ENCODE peak calls at places on chromosomes 16 and 17, in four cellular contexts. B, D, Z and F are unnamed samples.

GRCh38 chr16:89112377-89113151 is 18.9 kb downstream of the ACSF3 start:
- DNase-seq in B (no peak), Z (no peak), D (no peak), F (no peak)

GRCh38 chr16:4691666-4692412 is 1.5 kb upstream of the NUDT16L1 start:
- DNase-seq in D (no peak), Z (no peak), B (no peak), F (no peak)

GRCh38 chr17:596287-596686 is 118.4 kb downstream of the VPS53 start:
- DNase-seq in D (no peak), B (no peak), Z (peak), F (no peak)

GRCh38 chr17:47698749-47699535 is 5.0 kb downstream of the TBKBP1 start:
- DNase-seq in Z (no peak), D (peak), B (no peak), F (no peak)

GRCh38 chr16:66478733-66479511 is 51.8 kb downstream of the BEAN1 start:
- DNase-seq in Z (peak), B (peak), D (peak), F (peak)

GRCh38 chr17:67779098-67779672 is 46.1 kb upstream of the BPTF start:
- DNase-seq in Z (peak), D (peak), B (peak), F (peak)

GRCh38 chr17:32565401-32565800 is 78.6 kb downstream of the CDK5R1 start:
- DNase-seq in Z (no peak), D (no peak), B (no peak), F (no peak)

GRCh38 chr17:65173284-65173793 is 36.2 kb downstream of the RGS9 start:
- DNase-seq in Z (no peak), B (no peak), D (peak), F (peak)

GRCh38 chr16:28260193-28260592 is 32.1 kb upstream of the SBK1 start:
- DNase-seq in D (peak), Z (no peak), B (no peak), F (no peak)

GRCh38 chr16:65746941-65747340 is 619.5 kb upstream of the CDH5 start:
- DNase-seq in Z (no peak), B (no peak), D (no peak), F (no peak)

GRCh38 chr16:78490847-78491246 is 391.4 kb downstream of the WWOX start:
- DNase-seq in Z (no peak), D (no peak), B (no peak), F (no peak)

GRCh38 chr17:1110844-1111598 is 68.8 kb downstream of the ABR start:
- DNase-seq in Z (peak), B (no peak), D (peak), F (peak)

GRCh38 chr16:66925322-66925840 is at the start of gene RRAD:
- DNase-seq in B (no peak), D (peak), Z (no peak), F (peak)

GRCh38 chr17:29954405-29954804 is 13.0 kb downstream of the EFCAB5 start:
- DNase-seq in B (no peak), D (no peak), Z (no peak), F (no peak)

GRCh38 chr17:76791053-76791980 is 53.4 kb downstream of the MFSD11 start:
- DNase-seq in D (no peak), Z (no peak), B (no peak), F (peak)

GRCh38 chr17:67879662-67880061 is 54.4 kb downstream of the BPTF start:
- DNase-seq in Z (no peak), B (no peak), D (no peak), F (no peak)

GRCh38 chr16:84271866-84272265 is 22.8 kb upstream of the WFDC1 start:
- DNase-seq in B (no peak), D (no peak), Z (no peak), F (no peak)

GRCh38 chr17:33137411-33137810 is 145.8 kb downstream of the SPACA3 start:
- DNase-seq in Z (no peak), B (no peak), D (no peak), F (no peak)

GRCh38 chr17:19800571-19800970 is 52.5 kb upstream of the ALDH3A1 start:
- DNase-seq in D (no peak), B (no peak), Z (no peak), F (no peak)

GRCh38 chr16:25106567-25107465 is 4.7 kb upstream of the LCMT1 start:
- DNase-seq in Z (peak), B (peak), D (peak), F (peak)

GRCh38 chr16:71916397-71916920 is 21.1 kb downstream of the IST1 start:
- DNase-seq in Z (no peak), B (no peak), D (no peak), F (peak)

GRCh38 chr16:83995756-83996155 is 27.7 kb downstream of the NECAB2 start:
- DNase-seq in Z (peak), D (peak), B (no peak), F (no peak)

GRCh38 chr17:40329981-40330794 is 21.2 kb downstream of the RARA start:
- DNase-seq in B (peak), Z (no peak), D (peak), F (no peak)

GRCh38 chr17:78130439-78131101 is at the start of gene TMC8:
- DNase-seq in D (no peak), B (no peak), Z (no peak), F (no peak)

GRCh38 chr16:49441366-49441780 is 67.8 kb downstream of the C16orf78 start:
- DNase-seq in Z (no peak), B (no peak), D (peak), F (no peak)

GRCh38 chr17:82297804-82298537 is 19.4 kb downstream of the CD7 start:
- DNase-seq in Z (no peak), B (peak), D (peak), F (peak)

GRCh38 chr16:35910409-35910808 is 2451.0 kb downstream of the TP53TG3F start:
- DNase-seq in B (no peak), D (no peak), Z (no peak), F (no peak)

GRCh38 chr16:89958068-89958467 is 9.5 kb downstream of the DEF8 start:
- DNase-seq in B (no peak), D (peak), Z (peak), F (no peak)

GRCh38 chr17:63474174-63474913 is 2.5 kb upstream of the ACE start:
- DNase-seq in Z (no peak), D (peak), B (no peak), F (no peak)

GRCh38 chr17:34287858-34288257 is 2.3 kb downstream of the CCL11 start:
- DNase-seq in B (no peak), Z (no peak), D (no peak), F (no peak)

GRCh38 chr17:12727076-12727750 is 61.5 kb downstream of the MYOCD start:
- DNase-seq in B (no peak), D (no peak), Z (no peak), F (no peak)

GRCh38 chr17:73482251-73482661 is 162.0 kb downstream of the SDK2 start:
- DNase-seq in B (no peak), Z (no peak), D (no peak), F (no peak)

GRCh38 chr17:73480740-73481139 is 163.5 kb downstream of the SDK2 start:
- DNase-seq in D (peak), B (no peak), Z (no peak), F (no peak)

GRCh38 chr17:73485130-73485529 is 159.1 kb downstream of the SDK2 start:
- DNase-seq in D (no peak), B (no peak), Z (no peak), F (no peak)

GRCh38 chr17:73481672-73482071 is 162.6 kb downstream of the SDK2 start:
- DNase-seq in Z (no peak), D (no peak), B (no peak), F (no peak)

GRCh38 chr17:73482674-73483293 is 161.5 kb downstream of the SDK2 start:
- DNase-seq in D (no peak), Z (no peak), B (no peak), F (no peak)
- TF ChIP-seq CTCF in D (no peak), Z (no peak), B (no peak), F (no peak)

GRCh38 chr16:54939537-54940278 is 9.0 kb downstream of the IRX5 start:
- DNase-seq in B (no peak), D (peak), Z (no peak), F (no peak)

GRCh38 chr16:54938351-54939346 is 8.0 kb downstream of the IRX5 start:
- DNase-seq in Z (no peak), D (no peak), B (peak), F (peak)

GRCh38 chr16:54937673-54938350 is 7.1 kb downstream of the IRX5 start:
- DNase-seq in D (no peak), B (no peak), Z (no peak), F (no peak)

GRCh38 chr16:54942353-54942943 is 11.8 kb downstream of the IRX5 start:
- DNase-seq in B (no peak), Z (no peak), D (no peak), F (no peak)

DNA sequence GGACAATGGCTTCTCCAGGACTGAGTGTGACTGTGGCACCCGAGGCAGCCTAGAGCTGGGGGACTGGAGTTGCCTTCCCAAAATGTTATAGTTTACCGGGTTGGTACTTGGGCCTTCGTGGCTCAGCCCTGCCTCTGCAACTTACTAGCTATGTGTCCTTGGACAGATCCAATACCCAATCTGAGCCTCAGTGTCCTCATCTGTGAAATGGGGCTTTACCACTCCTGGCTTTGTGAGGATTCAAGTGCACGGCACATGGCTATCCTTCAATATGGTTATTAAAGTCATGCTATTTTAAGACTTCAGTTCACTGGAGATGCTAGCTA is 9.6 kb downstream of the IRX5 start:
- DNase-seq in Z (no peak), B (no peak), D (no peak), F (no peak)
- H3K4me3 ChIP-seq in Z (no peak), B (peak), D (no peak), F (no peak)

DNA sequence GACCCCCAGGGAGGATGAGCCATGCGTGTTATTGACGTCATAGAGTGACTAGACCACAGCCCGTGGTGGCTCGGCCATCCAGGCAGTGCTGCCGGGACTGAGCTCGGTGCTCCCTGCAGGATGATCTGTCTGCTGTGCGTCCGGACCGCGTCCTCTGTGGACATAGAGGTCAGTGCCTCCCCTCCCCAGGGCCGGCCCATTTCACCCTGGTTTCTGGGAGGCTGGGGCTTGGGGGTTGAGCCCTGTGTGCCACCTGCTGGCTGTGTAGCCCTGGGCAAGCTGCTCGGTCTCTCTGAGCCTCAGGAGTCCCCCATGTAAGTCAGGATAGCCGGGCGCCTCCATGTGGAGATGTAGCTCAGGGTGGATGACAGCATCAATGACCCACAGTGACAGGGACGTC is 8.3 kb downstream of the TSC2 start:
- DNase-seq in D (no peak), B (no peak), Z (no peak), F (peak)
- TF ChIP-seq CTCF in D (peak), B (no peak), Z (peak), F (peak)

GRCh38 chr16:16021646-16021987 is 72.2 kb downstream of the ABCC1 start:
- DNase-seq in D (no peak), Z (no peak), B (no peak), F (no peak)
- H3K4me3 ChIP-seq in D (no peak), Z (no peak), B (no peak), F (no peak)

GRCh38 chr17:56892333-56892732 is 21.5 kb downstream of the TRIM25 start:
- DNase-seq in Z (no peak), D (no peak), B (no peak), F (no peak)

GRCh38 chr17:56891751-56892150 is 22.1 kb downstream of the TRIM25 start:
- DNase-seq in B (no peak), D (no peak), Z (no peak), F (no peak)

GRCh38 chr17:56893503-56893902 is 20.3 kb downstream of the TRIM25 start:
- DNase-seq in Z (no peak), D (no peak), B (no peak), F (no peak)

GRCh38 chr17:56890390-56890789 is 23.5 kb downstream of the TRIM25 start:
- DNase-seq in B (no peak), Z (no peak), D (no peak), F (no peak)

GRCh38 chr17:56890906-56891674 is 22.8 kb downstream of the TRIM25 start:
- DNase-seq in B (no peak), D (no peak), Z (no peak), F (no peak)
- TF ChIP-seq CTCF in B (no peak), D (no peak), Z (no peak), F (no peak)

GRCh38 chr16:983044-984030 is 1.8 kb downstream of the SOX8 start:
- DNase-seq in Z (no peak), D (no peak), B (no peak), F (no peak)
- H3K4me3 ChIP-seq in Z (no peak), D (peak), B (peak), F (no peak)

DNA sequence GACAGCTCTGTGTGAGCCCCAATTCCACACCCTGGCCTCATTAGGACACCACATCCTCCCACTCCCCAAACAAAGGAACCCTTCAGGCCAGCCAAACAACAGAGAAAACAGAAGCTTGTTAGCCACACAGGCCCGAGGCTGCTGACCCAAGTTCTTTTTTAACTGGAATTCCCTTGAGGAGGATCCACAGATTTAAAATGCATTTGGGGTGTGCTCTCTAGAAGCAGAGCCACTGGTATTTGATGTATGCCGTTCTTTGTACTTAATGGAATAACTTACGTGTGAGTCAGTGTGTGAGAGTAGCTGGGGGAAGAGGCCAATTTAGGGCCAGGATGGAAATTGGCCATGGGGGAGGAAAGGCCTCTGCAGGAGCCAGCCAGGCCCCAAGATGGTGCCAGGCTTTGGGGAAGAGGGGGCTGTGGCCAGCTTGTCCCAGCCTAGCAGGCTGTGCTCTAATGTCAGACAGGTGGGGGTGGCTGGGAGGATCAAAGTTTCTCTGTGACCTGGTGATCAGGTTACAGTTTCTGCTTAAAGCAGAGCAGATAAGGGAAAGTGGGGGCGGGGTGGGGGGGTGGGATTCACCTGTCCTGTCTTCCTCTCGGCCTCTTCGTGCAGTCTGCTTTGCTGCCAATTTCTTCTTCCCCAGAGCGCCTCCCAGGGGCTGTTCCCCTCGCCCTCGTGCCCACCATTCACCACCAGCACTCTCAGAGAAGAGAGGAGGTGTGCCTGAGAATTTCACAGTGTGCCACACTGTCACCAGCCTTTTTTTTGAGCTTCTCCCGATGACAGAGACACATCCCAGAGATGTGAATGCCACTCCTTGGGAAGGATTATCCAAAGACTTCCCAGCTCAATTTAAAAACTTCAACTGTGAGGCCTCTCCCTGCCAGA is 50.8 kb downstream of the TOM1L2 start:
- DNase-seq in Z (peak), B (no peak), D (peak), F (peak)
- TF ChIP-seq CTCF in Z (no peak), B (no peak), D (no peak), F (no peak)

GRCh38 chr17:7380855-7381683 is at the start of gene TNK1:
- DNase-seq in D (peak), Z (no peak), B (peak), F (no peak)
- H3K4me3 ChIP-seq in D (peak), Z (peak), B (peak), F (peak)

GRCh38 chr16:51129105-51129504 is 22.0 kb downstream of the SALL1 start:
- DNase-seq in B (no peak), D (no peak), Z (no peak), F (peak)

GRCh38 chr16:51121009-51121347 is 30.1 kb downstream of the SALL1 start:
- DNase-seq in B (no peak), D (no peak), Z (no peak), F (no peak)

GRCh38 chr16:51121850-51122249 is 29.2 kb downstream of the SALL1 start:
- DNase-seq in D (no peak), B (no peak), Z (no peak), F (no peak)

GRCh38 chr16:51124896-51125295 is 26.2 kb downstream of the SALL1 start:
- DNase-seq in D (no peak), Z (no peak), B (no peak), F (no peak)

DNA sequence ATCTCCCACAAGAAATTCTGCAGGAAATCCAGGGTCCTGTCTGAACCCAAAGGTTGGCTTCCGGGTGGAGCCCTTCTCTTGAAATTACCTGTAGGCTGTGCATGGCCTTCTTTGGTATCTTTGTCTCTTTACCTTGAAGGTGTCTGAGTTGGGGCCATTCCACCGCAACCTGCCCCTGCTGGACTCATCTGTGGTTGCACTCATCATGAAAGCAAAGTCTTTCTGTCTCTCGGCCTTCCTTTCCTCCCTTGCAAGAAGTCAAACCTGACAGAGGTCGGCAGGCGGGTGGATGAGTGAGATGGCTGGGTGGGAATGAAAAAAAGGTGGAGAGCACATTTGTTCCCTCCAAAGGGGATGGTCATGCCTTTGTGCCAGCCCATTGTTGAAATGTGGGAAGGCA is 25.1 kb downstream of the SALL1 start:
- DNase-seq in Z (no peak), B (no peak), D (no peak), F (no peak)
- TF ChIP-seq CTCF in Z (no peak), B (no peak), D (no peak), F (no peak)

DNA sequence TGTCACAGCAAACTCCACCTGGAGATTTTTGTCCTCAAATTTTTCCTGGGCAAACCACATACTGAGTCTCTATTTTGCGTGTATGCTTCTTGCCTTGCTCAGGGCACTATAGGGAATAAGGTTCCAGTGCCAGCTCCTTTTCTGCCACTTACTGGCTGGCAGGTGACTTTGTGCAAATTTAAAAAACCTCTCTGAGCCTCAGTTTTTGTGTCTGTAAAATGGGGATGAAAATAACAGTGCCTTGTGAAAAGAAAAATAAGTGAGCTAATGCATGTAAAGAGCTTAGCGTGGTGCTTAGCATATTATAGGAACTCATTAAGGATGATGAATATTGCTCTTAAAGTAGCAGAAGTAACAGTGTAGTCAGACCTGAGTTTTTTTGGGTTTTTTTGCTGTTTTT is 19.9 kb downstream of the CLEC19A start:
- DNase-seq in Z (no peak), D (no peak), B (no peak), F (no peak)
- H3K4me3 ChIP-seq in Z (no peak), D (no peak), B (no peak), F (no peak)